ENCODE peak calls at places on chromosomes 7 and 10, in five cellular contexts. C, H, Q, F and N are unnamed samples.

GRCh38 chr7:51539840-51540239 is 223.2 kb upstream of the COBL start:
- DNase-seq in C (no peak), Q (no peak), F (no peak), H (no peak), N (no peak)

GRCh38 chr10:43403911-43404674 is 4.9 kb downstream of the HNRNPF start:
- DNase-seq in H (no peak), F (no peak), C (no peak), Q (no peak), N (no peak)

GRCh38 chr10:115972426-115972825 is 300.6 kb downstream of the GFRA1 start:
- DNase-seq in C (no peak), Q (no peak), F (no peak), H (no peak), N (no peak)

GRCh38 chr7:26709210-26709990 is 155.0 kb downstream of the SKAP2 start:
- DNase-seq in F (no peak), Q (no peak), C (no peak), H (no peak), N (no peak)

GRCh38 chr7:156147771-156148504 is 335.7 kb upstream of the SHH start:
- DNase-seq in Q (no peak), C (no peak), H (no peak), F (no peak), N (no peak)

GRCh38 chr10:17019696-17020095 is 109.9 kb downstream of the CUBN start:
- DNase-seq in C (no peak), F (no peak), Q (no peak), H (no peak), N (no peak)

GRCh38 chr10:120583424-120584108 is 126.5 kb downstream of the PLPP4 start:
- DNase-seq in C (no peak), Q (no peak), H (no peak), F (no peak), N (no peak)

GRCh38 chr7:1846331-1847065 is 176.4 kb downstream of the ELFN1 start:
- DNase-seq in F (no peak), H (no peak), C (no peak), Q (no peak), N (no peak)

GRCh38 chr10:30378607-30379006 is 29.5 kb upstream of the MTPAP start:
- DNase-seq in C (no peak), F (no peak), Q (no peak), H (no peak), N (no peak)

GRCh38 chr7:18495412-18496335 is at the start of gene HDAC9:
- DNase-seq in Q (no peak), F (no peak), H (no peak), C (peak), N (peak)

GRCh38 chr10:86207226-86207625 is 159.4 kb downstream of the GRID1 start:
- DNase-seq in C (no peak), H (no peak), F (no peak), Q (no peak), N (no peak)

GRCh38 chr7:99843808-99844207 is 16.0 kb downstream of the CYP3A43 start:
- DNase-seq in H (no peak), F (no peak), C (no peak), Q (no peak), N (no peak)

GRCh38 chr7:1530946-1531262 is 402 bp downstream of the MAFK start:
- DNase-seq in C (no peak), H (no peak), Q (no peak), F (no peak), N (no peak)

GRCh38 chr7:138755331-138755747 is 42.5 kb upstream of the TMEM213 start:
- DNase-seq in Q (no peak), F (no peak), H (no peak), C (no peak), N (no peak)

GRCh38 chr10:60827791-60828488 is 49.7 kb downstream of the CDK1 start:
- DNase-seq in F (no peak), C (no peak), H (no peak), Q (no peak), N (no peak)

GRCh38 chr10:120824864-120825263 is 26.3 kb upstream of the WDR11 start:
- DNase-seq in C (peak), F (no peak), H (no peak), Q (no peak), N (peak)

GRCh38 chr10:126497672-126498071 is 109.4 kb upstream of the ADAM12 start:
- DNase-seq in C (no peak), Q (no peak), H (no peak), F (no peak), N (no peak)

GRCh38 chr10:85648279-85648754 is 718.3 kb downstream of the GRID1 start:
- DNase-seq in H (no peak), C (no peak), Q (peak), F (no peak), N (no peak)

GRCh38 chr7:80330434-80330833 is 181.4 kb downstream of the GNAT3 start:
- DNase-seq in Q (no peak), H (peak), C (no peak), F (no peak), N (no peak)

GRCh38 chr7:3194501-3195141 is 106.4 kb upstream of the SDK1 start:
- DNase-seq in H (no peak), C (no peak), Q (no peak), F (peak), N (no peak)

GRCh38 chr7:142579946-142580345 is 169.3 kb upstream of the PRSS1 start:
- DNase-seq in H (no peak), F (no peak), C (no peak), Q (no peak), N (no peak)

GRCh38 chr7:25262586-25262985 is 34.3 kb upstream of the NPVF start:
- DNase-seq in C (no peak), Q (no peak), F (no peak), H (no peak), N (no peak)

GRCh38 chr7:152710134-152710404 is 34.1 kb upstream of the XRCC2 start:
- DNase-seq in F (no peak), C (no peak), Q (no peak), H (no peak), N (no peak)

GRCh38 chr10:71667374-71667750 is 52.2 kb downstream of the C10orf105 start:
- DNase-seq in Q (no peak), H (no peak), F (no peak), C (peak), N (peak)

GRCh38 chr7:150939052-150939810 is 38.9 kb downstream of the KCNH2 start:
- DNase-seq in C (no peak), H (no peak), Q (no peak), F (no peak), N (no peak)

GRCh38 chr10:110226555-110226925 is 19.1 kb downstream of the MXI1 start:
- DNase-seq in Q (peak), C (no peak), F (peak), H (peak), N (peak)

GRCh38 chr7:84145892-84146291 is 48.7 kb downstream of the SEMA3A start:
- DNase-seq in Q (no peak), C (no peak), H (no peak), F (no peak), N (no peak)

GRCh38 chr10:95906675-95907453 is 911 bp upstream of the CC2D2B start:
- DNase-seq in C (peak), F (no peak), Q (peak), H (peak), N (peak)

GRCh38 chr10:4316166-4316810 is 509.7 kb upstream of the AKR1E2 start:
- DNase-seq in Q (no peak), C (no peak), H (peak), F (no peak), N (no peak)

GRCh38 chr7:89385414-89385813 is 589.9 kb upstream of the TEX47 start:
- DNase-seq in C (no peak), H (no peak), F (no peak), Q (no peak), N (no peak)

GRCh38 chr7:105320896-105321295 is 67.8 kb downstream of the SRPK2 start:
- DNase-seq in C (no peak), F (no peak), H (no peak), Q (no peak), N (no peak)

GRCh38 chr7:47087866-47088265 is 494.0 kb downstream of the TNS3 start:
- DNase-seq in F (no peak), C (no peak), Q (no peak), H (no peak), N (no peak)

GRCh38 chr7:137847418-137848050 is 760 bp upstream of the DGKI start:
- DNase-seq in F (no peak), H (no peak), Q (peak), C (no peak), N (peak)

GRCh38 chr10:73774637-73775036 is 7.2 kb upstream of the CHCHD1 start:
- DNase-seq in Q (no peak), F (no peak), C (no peak), H (no peak), N (no peak)
- TF ChIP-seq CTCF in Q (no peak), F (no peak), C (peak), H (no peak), N (peak)

DNA sequence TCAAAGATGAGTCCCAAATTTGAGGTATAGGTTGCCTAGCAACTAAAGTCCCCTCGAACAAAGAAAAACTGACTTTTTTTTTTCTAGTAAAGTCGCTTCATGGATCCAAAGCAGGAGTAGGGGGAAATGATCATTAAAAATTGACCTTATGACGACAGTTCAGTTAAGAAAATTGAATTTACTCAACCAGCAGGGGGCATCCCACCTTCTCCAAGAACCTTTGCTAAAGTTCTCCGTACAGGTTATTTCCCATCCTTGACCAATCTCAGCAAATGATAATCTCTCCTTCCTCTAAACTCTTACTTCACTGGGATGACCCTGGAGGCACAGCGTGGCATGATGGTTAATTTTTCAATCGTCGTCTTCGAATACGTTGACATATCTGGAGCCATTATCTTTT is 228.3 kb downstream of the CALN1 start:
- DNase-seq in H (no peak), F (no peak), C (no peak), Q (no peak), N (no peak)
- TF ChIP-seq CTCF in H (no peak), F (peak), C (peak), Q (no peak), N (no peak)

GRCh38 chr7:6448943-6449543 is 1.3 kb upstream of the DAGLB start:
- DNase-seq in Q (no peak), F (no peak), C (no peak), H (no peak), N (no peak)

GRCh38 chr7:6446977-6447588 is 671 bp downstream of the DAGLB start:
- DNase-seq in H (peak), C (no peak), Q (peak), F (no peak), N (peak)

GRCh38 chr7:6451224-6451705 is 3.5 kb upstream of the DAGLB start:
- DNase-seq in C (no peak), F (no peak), Q (no peak), H (no peak), N (no peak)

GRCh38 chr7:6444516-6445269 is 3.1 kb downstream of the DAGLB start:
- DNase-seq in H (no peak), F (no peak), C (no peak), Q (no peak), N (no peak)

DNA sequence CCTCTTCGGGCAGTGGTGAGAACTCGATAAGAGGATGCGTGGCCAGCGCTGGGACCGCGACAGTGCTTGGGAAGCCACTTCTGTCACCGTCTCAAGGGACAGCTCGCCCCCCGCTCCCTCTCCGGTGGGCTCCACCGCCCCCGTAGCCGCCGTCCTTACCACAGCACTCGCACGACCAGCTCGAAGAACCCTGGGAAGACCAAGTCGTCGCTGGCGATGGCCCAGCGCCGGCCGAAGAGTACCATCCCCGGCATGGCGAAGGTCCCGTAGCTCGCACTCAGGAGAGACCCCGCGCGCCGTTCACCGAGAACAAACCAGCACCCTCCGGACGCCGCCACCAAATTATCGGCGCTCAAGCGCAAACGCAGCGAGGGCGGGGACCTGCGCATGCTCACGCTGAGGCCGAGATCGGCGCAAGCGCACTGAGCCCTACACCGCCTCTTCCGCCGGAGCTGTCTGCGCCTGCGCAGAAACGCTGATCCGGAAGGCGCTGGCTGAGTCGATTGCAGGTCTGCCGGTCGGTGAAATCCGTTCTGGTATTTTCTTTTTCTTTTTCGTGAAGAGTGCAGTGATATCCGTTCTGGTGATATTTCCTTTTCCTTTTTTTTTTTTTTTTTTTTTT is at the start of gene DAGLB:
- DNase-seq in F (peak), Q (peak), C (peak), H (peak), N (peak)
- TF ChIP-seq CTCF in F (no peak), Q (no peak), C (no peak), H (no peak), N (no peak)

DNA sequence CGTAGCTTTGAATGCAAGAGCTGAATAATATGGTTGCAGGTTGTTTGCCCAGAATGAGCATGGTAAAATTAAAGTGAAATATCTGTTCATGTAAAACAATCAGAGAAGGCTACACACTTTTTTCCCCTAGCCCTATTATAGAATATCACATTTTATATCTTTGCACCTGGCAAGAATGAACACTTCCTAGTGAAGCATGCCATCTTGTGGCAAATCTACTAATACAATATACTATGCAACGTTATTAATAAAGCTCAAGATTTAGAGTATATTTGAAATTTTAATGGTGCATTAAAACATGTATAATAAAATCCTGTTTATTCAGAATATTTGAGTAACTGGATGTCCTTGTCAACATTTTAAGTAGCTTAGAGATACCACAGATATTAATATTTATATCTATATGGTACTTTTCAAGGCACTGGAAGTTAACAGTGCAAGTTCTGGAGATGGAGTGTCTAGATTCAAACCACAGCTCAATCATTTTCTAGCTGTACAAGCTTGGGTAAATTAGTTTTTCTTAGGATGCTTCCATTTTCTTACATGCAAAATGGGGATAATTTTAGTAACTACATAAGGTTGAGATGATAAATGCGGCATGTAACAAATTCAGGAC is 643.1 kb upstream of the SEMA3D start:
- DNase-seq in F (no peak), C (no peak), H (peak), Q (no peak), N (no peak)
- TF ChIP-seq CTCF in F (peak), C (no peak), H (peak), Q (no peak), N (no peak)

DNA sequence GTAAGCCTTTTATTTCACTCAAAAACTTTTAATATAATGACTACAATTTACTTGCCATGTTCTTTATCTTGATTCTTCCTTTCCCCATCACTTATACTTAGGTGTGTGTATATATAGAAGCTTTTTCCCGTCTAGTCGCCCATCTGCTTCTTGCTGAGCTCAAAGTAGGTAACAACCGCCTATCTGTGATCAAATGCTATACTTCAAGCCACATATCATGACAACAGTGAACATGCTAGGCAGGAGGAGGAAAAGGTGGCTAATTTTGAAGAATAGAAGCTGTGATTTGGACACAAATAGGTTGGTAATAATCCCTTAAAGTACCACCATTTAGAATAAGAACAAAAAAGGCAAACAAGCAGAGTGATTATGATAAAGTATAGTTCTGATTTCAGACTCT is 367.3 kb upstream of the CHRM2 start:
- DNase-seq in Q (no peak), F (no peak), C (no peak), H (no peak), N (no peak)
- TF ChIP-seq CTCF in Q (no peak), F (no peak), C (no peak), H (no peak), N (no peak)